ENCODE peak calls at places on chromosomes 3 and 15, in four cellular contexts. Q is cardiac muscle cell; X is germinal center; J is CD4-positive, alpha-beta T cell. B is an unnamed sample.

GRCh38 chr3:29171583-29171990 is 109.3 kb upstream of the RBMS3 start:
- DNase-seq in Q (peak), J (no peak), X (no peak), B (no peak)

GRCh38 chr3:31370681-31371080 is 162.0 kb upstream of the STT3B start:
- DNase-seq in X (no peak), Q (peak), J (no peak), B (no peak)

GRCh38 chr3:151976211-151977050 is 103.0 kb downstream of the SUCNR1 start:
- DNase-seq in Q (peak), J (no peak), X (no peak), B (no peak)

GRCh38 chr15:100601158-100601557 is 826 bp downstream of the LINS1 start:
- DNase-seq in X (no peak), Q (peak), J (no peak), B (no peak)

GRCh38 chr3:119418091-119418512 is 45.3 kb downstream of the TMEM39A start:
- DNase-seq in J (no peak), X (no peak), Q (peak), B (no peak)

GRCh38 chr15:66872394-66872793 is 170.4 kb downstream of the SMAD6 start:
- DNase-seq in X (no peak), Q (peak), J (no peak), B (no peak)

GRCh38 chr15:98853593-98854420 is 153.8 kb downstream of the PGPEP1L start:
- DNase-seq in J (no peak), X (no peak), Q (peak), B (no peak)

GRCh38 chr3:63097396-63097795 is 180.7 kb upstream of the SYNPR start:
- DNase-seq in J (no peak), X (no peak), Q (no peak), B (no peak)

GRCh38 chr15:87362531-87362930 is 894.0 kb downstream of the NTRK3 start:
- DNase-seq in X (no peak), Q (no peak), J (no peak), B (no peak)

GRCh38 chr3:10223676-10224639 is 24.3 kb upstream of the TATDN2 start:
- DNase-seq in Q (no peak), J (peak), X (no peak), B (no peak)

GRCh38 chr3:57951106-57951882 is 56.9 kb upstream of the FLNB start:
- DNase-seq in J (no peak), X (no peak), Q (peak), B (no peak)

GRCh38 chr3:33358172-33358781 is 81.0 kb downstream of the FBXL2 start:
- DNase-seq in Q (no peak), X (no peak), J (no peak), B (no peak)

GRCh38 chr3:17182158-17182557 is 297.4 kb downstream of the PLCL2 start:
- DNase-seq in J (no peak), X (no peak), Q (peak), B (no peak)

GRCh38 chr3:38585791-38586420 is 63.6 kb downstream of the SCN5A start:
- DNase-seq in X (no peak), J (no peak), Q (no peak), B (no peak)

GRCh38 chr15:85453144-85453872 is 72.9 kb downstream of the AKAP13 start:
- DNase-seq in Q (no peak), X (no peak), J (no peak), B (no peak)

GRCh38 chr3:180594631-180595348 is 7.2 kb upstream of the TTC14 start:
- DNase-seq in Q (peak), X (no peak), J (no peak), B (peak)

GRCh38 chr3:185233328-185233727 is 20.5 kb downstream of the EHHADH start:
- DNase-seq in X (no peak), Q (no peak), J (no peak), B (no peak)

GRCh38 chr3:51946796-51947195 is 4.6 kb downstream of the PARP3 start:
- DNase-seq in X (no peak), J (no peak), Q (no peak), B (no peak)

GRCh38 chr3:152574461-152575079 is 260.4 kb upstream of the P2RY1 start:
- DNase-seq in X (peak), Q (peak), J (no peak), B (peak)

GRCh38 chr3:71466483-71466882 is 117.0 kb downstream of the FOXP1 start:
- DNase-seq in J (no peak), Q (no peak), X (no peak), B (peak)

GRCh38 chr15:74382004-74382816 is 14.8 kb upstream of the CYP11A1 start:
- DNase-seq in X (peak), Q (peak), J (peak), B (peak)

GRCh38 chr3:33732394-33732793 is 14.3 kb upstream of the CLASP2 start:
- DNase-seq in Q (no peak), X (no peak), J (no peak), B (no peak)

GRCh38 chr3:134495980-134496379 is 10.1 kb downstream of the CEP63 start:
- DNase-seq in X (no peak), J (no peak), Q (no peak), B (no peak)

GRCh38 chr3:9623148-9623547 is 26.2 kb upstream of the MTMR14 start:
- DNase-seq in J (no peak), X (no peak), Q (no peak), B (no peak)

GRCh38 chr3:129195731-129196256 is 12.1 kb upstream of the CNBP start:
- DNase-seq in X (no peak), J (no peak), Q (peak), B (peak)

GRCh38 chr3:126895178-126896066 is 87.5 kb upstream of the PLXNA1 start:
- DNase-seq in J (no peak), Q (peak), X (no peak), B (no peak)

GRCh38 chr3:133408961-133409360 is 9.1 kb downstream of the BFSP2 start:
- DNase-seq in Q (peak), X (no peak), J (no peak), B (no peak)

GRCh38 chr3:41163399-41163798 is 35.9 kb upstream of the CTNNB1 start:
- DNase-seq in Q (peak), J (no peak), X (no peak), B (no peak)

GRCh38 chr15:34855397-34855796 is 60.0 kb upstream of the ACTC1 start:
- DNase-seq in X (no peak), Q (peak), J (no peak), B (no peak)

GRCh38 chr3:145006291-145006690 is 1034.7 kb downstream of the DIPK2A start:
- DNase-seq in Q (no peak), X (no peak), J (no peak), B (no peak)

GRCh38 chr15:43352693-43353382 is 18.0 kb downstream of the ZSCAN29 start:
- DNase-seq in X (no peak), J (no peak), Q (no peak), B (no peak)

GRCh38 chr15:57649138-57649537 is 57.4 kb upstream of the POLR2M start:
- DNase-seq in Q (peak), J (no peak), X (no peak), B (no peak)

GRCh38 chr3:194294199-194294887 is 56.8 kb downstream of the CPN2 start:
- DNase-seq in Q (no peak), X (no peak), J (no peak), B (no peak)

GRCh38 chr15:93072440-93073394 is 16.3 kb downstream of the RGMA start:
- DNase-seq in Q (peak), J (no peak), X (no peak), B (peak)

GRCh38 chr3:187072582-187072981 is 66.7 kb downstream of the RPL39L start:
- DNase-seq in Q (no peak), J (no peak), X (peak), B (no peak)

GRCh38 chr15:68301300-68301699 is 23.8 kb downstream of the FEM1B start:
- DNase-seq in Q (no peak), X (no peak), J (no peak), B (no peak)

GRCh38 chr3:29249829-29250228 is 31.0 kb upstream of the RBMS3 start:
- DNase-seq in Q (no peak), X (no peak), J (no peak), B (no peak)

B was measured in midbrain.